ENCODE peak calls at places on chromosomes 16 and 17, in four cellular contexts. One of them, this sample, is unnamed.

GRCh38 chr16:53695070-53695469 is 8.6 kb downstream of the RPGRIP1L start:
- DNase-seq in SK-N-SH: no peak
- DNase-seq in GM12878: no peak
- DNase-seq in H1: no peak
- DNase-seq in this sample: no peak

GRCh38 chr17:12619444-12620199 is 46.1 kb upstream of the MYOCD start:
- DNase-seq in SK-N-SH: no peak
- DNase-seq in GM12878: no peak
- DNase-seq in H1: no peak
- DNase-seq in this sample: no peak

GRCh38 chr17:75975757-75976174 is 3.2 kb downstream of the ACOX1 start:
- DNase-seq in SK-N-SH: no peak
- DNase-seq in GM12878: no peak
- DNase-seq in H1: no peak
- DNase-seq in this sample: no peak

GRCh38 chr16:82043680-82044584 is 8.9 kb downstream of the HSD17B2 start:
- DNase-seq in SK-N-SH: no peak
- DNase-seq in GM12878: no peak
- DNase-seq in H1: no peak
- DNase-seq in this sample: no peak

GRCh38 chr17:65936013-65936412 is 255.9 kb downstream of the CEP112 start:
- DNase-seq in SK-N-SH: no peak
- DNase-seq in GM12878: no peak
- DNase-seq in H1: no peak
- DNase-seq in this sample: no peak

GRCh38 chr17:45405250-45406086 is 27.2 kb downstream of the ARHGAP27 start:
- DNase-seq in SK-N-SH: peak
- DNase-seq in GM12878: no peak
- DNase-seq in H1: peak
- DNase-seq in this sample: no peak

GRCh38 chr17:1829189-1829578 is 518 bp downstream of the SMYD4 start:
- DNase-seq in SK-N-SH: no peak
- DNase-seq in GM12878: no peak
- DNase-seq in H1: no peak
- DNase-seq in this sample: peak

GRCh38 chr17:44905006-44906000 is 6.1 kb upstream of the EFTUD2 start:
- DNase-seq in SK-N-SH: peak
- DNase-seq in GM12878: no peak
- DNase-seq in H1: no peak
- DNase-seq in this sample: no peak

GRCh38 chr16:19210175-19210924 is 42.3 kb downstream of the SYT17 start:
- DNase-seq in SK-N-SH: no peak
- DNase-seq in GM12878: peak
- DNase-seq in H1: no peak
- DNase-seq in this sample: no peak

GRCh38 chr17:73025041-73025440 is 67.4 kb downstream of the SLC39A11 start:
- DNase-seq in SK-N-SH: no peak
- DNase-seq in GM12878: no peak
- DNase-seq in H1: no peak
- DNase-seq in this sample: no peak

GRCh38 chr17:50125420-50125997 is 4.5 kb downstream of the SAMD14 start:
- DNase-seq in SK-N-SH: no peak
- DNase-seq in GM12878: no peak
- DNase-seq in H1: no peak
- DNase-seq in this sample: no peak

GRCh38 chr17:50211249-50212120 is 10.1 kb upstream of the COL1A1 start:
- DNase-seq in SK-N-SH: peak
- DNase-seq in GM12878: no peak
- DNase-seq in H1: peak
- DNase-seq in this sample: no peak

GRCh38 chr16:57623251-57624043 is 5.0 kb upstream of the ADGRG1 start:
- DNase-seq in SK-N-SH: no peak
- DNase-seq in GM12878: no peak
- DNase-seq in H1: peak
- DNase-seq in this sample: no peak

GRCh38 chr17:43026610-43027009 is 1.6 kb downstream of the RND2 start:
- DNase-seq in SK-N-SH: no peak
- DNase-seq in GM12878: no peak
- DNase-seq in H1: no peak
- DNase-seq in this sample: no peak

GRCh38 chr17:63426917-63427308 is 19.2 kb downstream of the CYB561 start:
- DNase-seq in SK-N-SH: no peak
- DNase-seq in GM12878: no peak
- DNase-seq in H1: no peak
- DNase-seq in this sample: no peak

GRCh38 chr17:40317345-40317873 is 8.4 kb downstream of the RARA start:
- DNase-seq in SK-N-SH: peak
- DNase-seq in GM12878: no peak
- DNase-seq in H1: peak
- DNase-seq in this sample: no peak

GRCh38 chr16:67396775-67397450 is 3.6 kb upstream of the TPPP3 start:
- DNase-seq in SK-N-SH: no peak
- DNase-seq in GM12878: no peak
- DNase-seq in H1: no peak
- DNase-seq in this sample: no peak

GRCh38 chr16:88856122-88856827 is 472 bp downstream of the GALNS start:
- DNase-seq in SK-N-SH: no peak
- DNase-seq in GM12878: no peak
- DNase-seq in H1: peak
- DNase-seq in this sample: peak

GRCh38 chr17:36524428-36524876 is 10.2 kb downstream of the MYO19 start:
- DNase-seq in SK-N-SH: no peak
- DNase-seq in GM12878: no peak
- DNase-seq in H1: no peak
- DNase-seq in this sample: no peak

GRCh38 chr16:10767127-10767526 is 23.5 kb downstream of the NUBP1 start:
- DNase-seq in SK-N-SH: peak
- DNase-seq in GM12878: no peak
- DNase-seq in H1: no peak
- DNase-seq in this sample: no peak

GRCh38 chr17:55089955-55090573 is 121.5 kb downstream of the STXBP4 start:
- DNase-seq in SK-N-SH: no peak
- DNase-seq in GM12878: peak
- DNase-seq in H1: no peak
- DNase-seq in this sample: no peak

GRCh38 chr16:86566966-86567700 is 504 bp downstream of the FOXC2 start:
- DNase-seq in SK-N-SH: no peak
- DNase-seq in GM12878: no peak
- DNase-seq in H1: peak
- DNase-seq in this sample: no peak

GRCh38 chr17:30950669-30951399 is 20.0 kb upstream of the RNF135 start:
- DNase-seq in SK-N-SH: peak
- DNase-seq in GM12878: no peak
- DNase-seq in H1: no peak
- DNase-seq in this sample: no peak

GRCh38 chr17:76995352-76996105 is 127.3 kb downstream of the MGAT5B start:
- DNase-seq in SK-N-SH: no peak
- DNase-seq in GM12878: no peak
- DNase-seq in H1: no peak
- DNase-seq in this sample: no peak

GRCh38 chr17:76993636-76994035 is 125.4 kb downstream of the MGAT5B start:
- DNase-seq in SK-N-SH: no peak
- DNase-seq in GM12878: no peak
- DNase-seq in H1: no peak
- DNase-seq in this sample: no peak

GRCh38 chr17:76989519-76989918 is 121.3 kb downstream of the MGAT5B start:
- DNase-seq in SK-N-SH: no peak
- DNase-seq in GM12878: no peak
- DNase-seq in H1: no peak
- DNase-seq in this sample: no peak

GRCh38 chr17:76994237-76994637 is 126.0 kb downstream of the MGAT5B start:
- DNase-seq in SK-N-SH: no peak
- DNase-seq in GM12878: no peak
- DNase-seq in H1: no peak
- DNase-seq in this sample: no peak

GRCh38 chr17:76992911-76993310 is 124.7 kb downstream of the MGAT5B start:
- DNase-seq in SK-N-SH: peak
- DNase-seq in GM12878: no peak
- DNase-seq in H1: no peak
- DNase-seq in this sample: no peak
- TF ChIP-seq GABPA in SK-N-SH: no peak
- TF ChIP-seq GABPA in GM12878: no peak
- TF ChIP-seq GABPA in H1: no peak
- TF ChIP-seq GABPA in this sample: no peak

DNA sequence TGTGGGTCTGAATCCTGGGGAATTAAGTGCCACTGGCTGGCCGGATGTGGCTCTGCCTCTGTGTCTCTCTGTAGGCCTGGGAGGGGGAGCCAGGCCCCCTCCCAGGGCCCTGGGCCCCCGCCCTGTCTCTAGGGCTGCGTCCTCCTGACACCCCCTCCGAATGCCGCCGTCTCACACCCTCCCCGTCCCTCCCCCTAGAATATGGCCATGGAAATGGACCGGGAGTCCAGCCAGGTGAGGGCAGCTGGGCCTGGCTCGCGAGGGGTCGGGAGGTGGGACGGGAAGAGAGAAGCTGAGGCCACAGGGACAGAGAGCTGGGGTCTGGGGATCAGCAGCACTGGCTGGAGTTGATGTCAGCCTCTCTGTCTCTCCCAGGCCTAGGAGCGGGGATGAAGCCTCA is 16.1 kb upstream of the PKMYT1 start:
- DNase-seq in SK-N-SH: no peak
- DNase-seq in GM12878: no peak
- DNase-seq in H1: no peak
- DNase-seq in this sample: no peak
- TF ChIP-seq GABPA in SK-N-SH: no peak
- TF ChIP-seq GABPA in GM12878: no peak
- TF ChIP-seq GABPA in H1: no peak
- TF ChIP-seq GABPA in this sample: no peak

GRCh38 chr17:17922198-17922901 is 49.9 kb downstream of the TOM1L2 start:
- DNase-seq in SK-N-SH: no peak
- DNase-seq in GM12878: no peak
- DNase-seq in H1: no peak
- DNase-seq in this sample: no peak
- TF ChIP-seq GABPA in SK-N-SH: no peak
- TF ChIP-seq GABPA in GM12878: no peak
- TF ChIP-seq GABPA in H1: no peak
- TF ChIP-seq GABPA in this sample: no peak

GRCh38 chr17:29746669-29747068 is 124.0 kb upstream of the CORO6 start:
- DNase-seq in SK-N-SH: no peak
- DNase-seq in GM12878: no peak
- DNase-seq in H1: no peak
- DNase-seq in this sample: no peak

GRCh38 chr17:29753845-29754439 is 131.2 kb upstream of the CORO6 start:
- DNase-seq in SK-N-SH: no peak
- DNase-seq in GM12878: peak
- DNase-seq in H1: no peak
- DNase-seq in this sample: no peak

GRCh38 chr17:29747660-29748059 is 124.9 kb upstream of the CORO6 start:
- DNase-seq in SK-N-SH: peak
- DNase-seq in GM12878: no peak
- DNase-seq in H1: no peak
- DNase-seq in this sample: no peak

GRCh38 chr17:29748400-29748799 is 125.7 kb upstream of the CORO6 start:
- DNase-seq in SK-N-SH: no peak
- DNase-seq in GM12878: no peak
- DNase-seq in H1: no peak
- DNase-seq in this sample: no peak

DNA sequence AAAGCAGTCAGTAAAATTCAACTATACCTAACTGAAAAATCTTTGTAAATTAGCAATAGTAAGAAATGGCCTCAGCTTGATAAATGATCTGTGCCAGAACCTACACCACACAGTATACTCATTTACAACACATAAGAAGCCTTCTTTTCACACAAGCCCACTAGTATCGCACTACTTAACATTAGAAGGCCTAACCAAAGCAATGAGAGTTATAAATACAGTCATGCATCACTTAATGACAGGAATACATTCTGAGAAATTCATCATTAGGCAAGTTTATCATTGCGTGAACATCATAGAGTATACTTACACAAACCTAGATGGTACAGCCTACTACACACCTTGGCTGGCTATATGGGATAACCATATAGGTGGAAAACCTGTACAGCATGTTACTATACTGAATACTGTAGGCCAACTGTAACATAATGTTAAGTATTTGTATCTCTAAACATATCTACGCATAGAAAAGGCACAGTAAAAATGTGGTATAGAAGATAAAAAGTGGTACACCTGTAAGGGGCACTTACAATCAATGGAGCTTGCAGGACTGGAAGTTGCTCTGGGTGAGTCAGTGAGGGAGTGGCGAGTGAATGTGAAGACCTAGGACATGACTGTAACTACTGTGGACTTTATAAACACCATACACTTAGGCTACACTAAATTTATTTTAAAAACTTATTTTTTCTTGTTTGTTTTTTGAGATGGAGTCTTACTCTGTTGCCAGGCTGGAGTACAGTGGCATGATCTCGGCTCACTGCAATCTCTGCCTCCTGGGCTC is 126.5 kb upstream of the CORO6 start:
- DNase-seq in SK-N-SH: no peak
- DNase-seq in GM12878: no peak
- DNase-seq in H1: no peak
- DNase-seq in this sample: no peak
- TF ChIP-seq GABPA in SK-N-SH: no peak
- TF ChIP-seq GABPA in GM12878: no peak
- TF ChIP-seq GABPA in H1: no peak
- TF ChIP-seq GABPA in this sample: no peak

DNA sequence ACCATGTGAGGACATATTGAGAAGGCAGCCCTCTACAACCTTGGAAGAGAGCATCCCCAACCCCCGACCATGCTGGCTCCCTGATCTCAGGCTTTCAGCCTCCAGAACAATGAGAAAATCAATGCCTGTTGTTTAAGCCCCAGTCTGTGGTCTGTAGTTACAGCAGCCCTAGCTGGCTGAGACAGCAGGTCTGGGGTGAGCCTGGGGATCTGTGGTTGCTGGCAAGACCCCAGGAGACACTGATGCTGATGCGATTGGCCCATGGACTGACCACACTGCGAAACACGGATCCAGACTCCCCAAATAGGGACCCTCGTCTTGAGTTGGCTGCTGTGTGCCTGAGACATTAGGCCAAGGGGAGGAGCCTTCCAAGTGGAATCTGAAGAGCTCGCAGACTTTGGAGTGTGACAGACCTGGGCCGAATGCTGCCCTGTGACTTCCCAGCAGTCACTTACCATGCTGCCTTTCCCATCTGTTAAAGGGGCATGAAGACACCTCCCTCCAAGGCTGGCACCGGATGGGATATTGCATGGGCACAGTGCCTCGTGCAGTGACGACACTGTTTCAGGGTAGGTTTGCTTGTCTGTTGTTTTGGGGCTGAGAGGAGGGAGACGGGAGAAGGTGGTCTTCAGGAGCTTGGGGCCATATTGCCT is 147.8 kb upstream of the RPL38 start:
- DNase-seq in SK-N-SH: no peak
- DNase-seq in GM12878: no peak
- DNase-seq in H1: no peak
- DNase-seq in this sample: no peak
- TF ChIP-seq GABPA in SK-N-SH: no peak
- TF ChIP-seq GABPA in GM12878: no peak
- TF ChIP-seq GABPA in H1: no peak
- TF ChIP-seq GABPA in this sample: no peak